ENCODE peak calls at places on chromosomes 16 and 17, in seven cellular contexts. C is endothelial cell of umbilical vein, U is fibroblast of villous mesenchyme, Q is cardiac fibroblast, W is AG10803, D is AG09319, F is progenitor cell of endocrine pancreas. J is an unnamed sample.

GRCh38 chr17:5282639-5283217 is 644 bp downstream of the RABEP1 start:
- DNase-seq in C (peak), U (peak), Q (peak), W (no peak), D (no peak), F (no peak), J (peak)

GRCh38 chr16:19757026-19757425 is 39.0 kb downstream of the IQCK start:
- DNase-seq in C (no peak), U (no peak), Q (no peak), W (no peak), D (no peak), F (no peak), J (no peak)

GRCh38 chr17:28760987-28761562 is 17.3 kb downstream of the TRAF4 start:
- DNase-seq in C (peak), U (peak), Q (peak), W (peak), D (no peak), F (no peak), J (peak)

GRCh38 chr17:52751051-52751450 is 592.5 kb upstream of the CA10 start:
- DNase-seq in C (no peak), U (no peak), Q (no peak), W (no peak), D (no peak), F (no peak), J (no peak)

GRCh38 chr16:5438591-5438990 is 341.0 kb upstream of the EEF2KMT start:
- DNase-seq in C (no peak), U (no peak), Q (no peak), W (no peak), D (no peak), F (no peak), J (no peak)

GRCh38 chr17:32910769-32911168 is 17.2 kb upstream of the TMEM98 start:
- DNase-seq in C (no peak), U (no peak), Q (no peak), W (no peak), D (no peak), F (no peak), J (no peak)

GRCh38 chr16:66881014-66881417 is 701 bp downstream of the PDP2 start:
- DNase-seq in C (peak), U (no peak), Q (no peak), W (no peak), D (no peak), F (no peak), J (no peak)

GRCh38 chr16:49095539-49095938 is 186.1 kb downstream of the CBLN1 start:
- DNase-seq in C (no peak), U (no peak), Q (no peak), W (no peak), D (no peak), F (no peak), J (no peak)

GRCh38 chr17:19513897-19514488 is 19.7 kb upstream of the SLC47A1 start:
- DNase-seq in C (peak), U (peak), Q (peak), W (peak), D (peak), F (peak), J (peak)

GRCh38 chr17:18235743-18236256 is 10.4 kb downstream of the LLGL1 start:
- DNase-seq in C (peak), U (peak), Q (peak), W (peak), D (no peak), F (no peak), J (peak)

GRCh38 chr17:40536731-40537171 is 28.5 kb downstream of the CCR7 start:
- DNase-seq in C (peak), U (peak), Q (peak), W (peak), D (peak), F (no peak), J (peak)

GRCh38 chr16:648071-648785 is 937 bp upstream of the WDR90 start:
- DNase-seq in C (no peak), U (no peak), Q (peak), W (peak), D (no peak), F (no peak), J (peak)

GRCh38 chr16:17367932-17368331 is 102.8 kb downstream of the XYLT1 start:
- DNase-seq in C (no peak), U (peak), Q (peak), W (peak), D (no peak), F (no peak), J (peak)

GRCh38 chr16:20504418-20504817 is 53.1 kb downstream of the ACSM2A start:
- DNase-seq in C (no peak), U (no peak), Q (no peak), W (no peak), D (no peak), F (no peak), J (no peak)

GRCh38 chr17:10447035-10447931 is 22.1 kb downstream of the MYH4 start:
- DNase-seq in C (no peak), U (peak), Q (peak), W (no peak), D (no peak), F (no peak), J (no peak)

GRCh38 chr16:31458835-31459721 is at the start of gene ARMC5:
- DNase-seq in C (peak), U (peak), Q (peak), W (peak), D (peak), F (peak), J (peak)

GRCh38 chr17:17676752-17677151 is 4.5 kb upstream of the RAI1 start:
- DNase-seq in C (no peak), U (no peak), Q (no peak), W (no peak), D (no peak), F (no peak), J (no peak)

GRCh38 chr17:78904371-78904770 is 1.4 kb upstream of the CEP295NL start:
- DNase-seq in C (no peak), U (no peak), Q (no peak), W (no peak), D (no peak), F (no peak), J (no peak)

GRCh38 chr17:64608571-64608981 is 53.5 kb downstream of the SMURF2 start:
- DNase-seq in C (peak), U (peak), Q (no peak), W (peak), D (no peak), F (no peak), J (peak)

GRCh38 chr16:84165746-84166145 is 20.6 kb downstream of the DNAAF1 start:
- DNase-seq in C (no peak), U (no peak), Q (no peak), W (no peak), D (no peak), F (no peak), J (no peak)

GRCh38 chr17:20206591-20206990 is 197.4 kb downstream of the SPECC1 start:
- DNase-seq in C (peak), U (peak), Q (peak), W (peak), D (peak), F (no peak), J (peak)

GRCh38 chr16:49980166-49980565 is 44.9 kb upstream of the CNEP1R1 start:
- DNase-seq in C (no peak), U (no peak), Q (no peak), W (peak), D (no peak), F (no peak), J (no peak)

GRCh38 chr17:35242158-35242804 is 591 bp upstream of the SLFN5 start:
- DNase-seq in C (peak), U (no peak), Q (peak), W (peak), D (no peak), F (peak), J (peak)

GRCh38 chr16:2151188-2152091 is 3.0 kb downstream of the RAB26 start:
- DNase-seq in C (no peak), U (no peak), Q (no peak), W (no peak), D (no peak), F (no peak), J (peak)

GRCh38 chr17:77323413-77324171 is 182.8 kb downstream of the SEC14L1 start:
- DNase-seq in C (no peak), U (peak), Q (peak), W (peak), D (no peak), F (no peak), J (peak)

DNA sequence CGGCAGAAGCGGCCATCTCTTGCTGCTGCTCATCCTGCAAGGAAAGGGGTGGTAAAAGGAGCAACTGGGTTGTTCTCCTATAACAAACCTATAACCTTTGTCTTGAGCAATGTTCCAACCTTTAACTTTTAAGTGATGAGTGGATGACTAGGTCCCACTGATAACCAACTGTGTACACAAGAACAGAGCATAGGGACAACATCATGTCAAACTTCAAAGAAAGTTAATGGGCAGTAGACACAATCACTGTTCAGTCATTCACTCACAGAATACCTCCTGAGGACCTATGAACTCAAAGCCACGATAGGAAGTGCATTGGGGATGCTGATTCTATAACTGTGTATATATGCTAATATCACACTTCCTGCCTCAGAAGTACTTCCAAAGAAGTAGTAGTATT is 21.6 kb downstream of the CFAP97D1 start:
- DNase-seq in C (peak), U (no peak), Q (no peak), W (no peak), D (no peak), F (no peak), J (no peak)
- TF ChIP-seq CTCF in C (no peak), U (no peak), Q (no peak), W (no peak), D (no peak), F (no peak), J (no peak)

GRCh38 chr17:27634781-27635180 is 3.8 kb downstream of the LGALS9 start:
- DNase-seq in C (no peak), U (no peak), Q (no peak), W (no peak), D (no peak), F (no peak), J (no peak)

GRCh38 chr17:27633312-27634025 is 2.5 kb downstream of the LGALS9 start:
- DNase-seq in C (peak), U (no peak), Q (peak), W (peak), D (no peak), F (no peak), J (no peak)

GRCh38 chr17:27634026-27634335 is 3.0 kb downstream of the LGALS9 start:
- DNase-seq in C (no peak), U (peak), Q (no peak), W (no peak), D (no peak), F (no peak), J (no peak)

GRCh38 chr17:27631897-27632725 is 1.1 kb downstream of the LGALS9 start:
- DNase-seq in C (no peak), U (no peak), Q (no peak), W (no peak), D (no peak), F (no peak), J (no peak)

GRCh38 chr17:27635275-27635823 is 4.4 kb downstream of the LGALS9 start:
- DNase-seq in C (no peak), U (no peak), Q (no peak), W (no peak), D (no peak), F (no peak), J (no peak)
- TF ChIP-seq CTCF in C (no peak), U (no peak), Q (no peak), W (no peak), D (no peak), F (no peak), J (no peak)

GRCh38 chr16:57801098-57801855 is 1.0 kb downstream of the KIFC3 start:
- DNase-seq in C (peak), U (peak), Q (peak), W (peak), D (no peak), F (no peak), J (peak)

GRCh38 chr16:57800213-57801097 is 1.8 kb downstream of the KIFC3 start:
- DNase-seq in C (peak), U (peak), Q (no peak), W (no peak), D (no peak), F (no peak), J (no peak)

GRCh38 chr16:57803413-57803990 is 1.2 kb upstream of the KIFC3 start:
- DNase-seq in C (no peak), U (peak), Q (peak), W (no peak), D (no peak), F (no peak), J (no peak)

GRCh38 chr16:57802635-57803412 is 533 bp upstream of the KIFC3 start:
- DNase-seq in C (no peak), U (peak), Q (no peak), W (no peak), D (no peak), F (no peak), J (no peak)

GRCh38 chr16:57801856-57802634 is at the start of gene KIFC3:
- DNase-seq in C (peak), U (peak), Q (peak), W (peak), D (no peak), F (peak), J (peak)
- TF ChIP-seq CTCF in C (no peak), U (no peak), Q (no peak), W (no peak), D (no peak), F (peak), J (peak)

DNA sequence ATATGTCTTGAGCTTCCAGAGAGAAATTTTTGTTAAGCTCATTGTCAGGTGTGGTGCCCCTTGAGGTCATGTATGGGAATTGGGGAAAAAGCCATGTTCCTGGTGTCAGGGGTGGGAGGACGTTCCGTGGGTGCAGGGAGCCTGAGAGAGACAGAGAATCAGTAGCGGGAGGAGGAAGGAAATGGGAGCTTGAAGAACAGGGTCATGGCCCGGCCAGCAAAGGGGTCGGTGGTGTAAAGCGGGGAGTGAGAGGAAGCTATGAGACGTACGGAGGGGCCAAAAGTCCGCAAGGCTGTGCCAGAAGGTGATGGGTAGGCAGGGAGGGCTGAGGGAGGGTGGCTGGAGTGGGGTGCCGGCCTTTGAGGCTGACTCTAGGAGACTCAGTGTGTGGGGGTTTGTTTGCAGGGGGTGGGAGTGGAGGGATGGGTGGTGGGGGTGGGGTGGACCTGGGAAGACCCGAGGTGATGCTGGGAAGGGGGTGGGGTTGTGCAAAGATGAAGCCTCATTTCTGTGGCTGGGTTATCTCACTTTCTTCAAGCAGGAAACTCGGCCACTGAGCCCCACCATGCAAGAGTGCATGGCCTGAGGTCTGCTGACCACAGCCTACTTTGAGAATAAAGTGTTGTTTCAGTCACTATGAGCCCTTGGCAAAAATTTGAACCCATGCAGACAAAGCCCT is 63.6 kb downstream of the PLCG2 start:
- DNase-seq in C (no peak), U (no peak), Q (no peak), W (no peak), D (no peak), F (no peak), J (no peak)
- TF ChIP-seq CTCF in C (no peak), U (no peak), Q (no peak), W (no peak), D (no peak), F (no peak), J (no peak)

DNA sequence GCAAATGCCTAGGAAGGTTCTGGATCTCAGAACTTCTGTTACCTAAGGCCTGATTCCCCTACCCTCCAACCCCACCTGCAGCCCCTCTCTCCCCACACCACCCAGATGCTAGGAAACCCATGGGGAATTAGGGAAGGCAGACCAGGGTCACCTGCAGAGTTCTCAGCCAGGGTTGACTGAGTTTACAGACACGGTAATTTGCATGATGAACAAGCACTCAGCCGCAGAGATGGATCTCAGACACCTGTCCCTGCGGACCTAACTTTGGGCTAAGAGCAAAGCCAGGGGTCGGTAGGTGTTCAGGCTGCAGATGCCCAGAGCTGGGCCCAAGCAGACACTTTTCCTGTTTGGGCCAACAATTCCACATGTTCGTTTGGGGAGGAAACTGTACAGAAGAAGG is 2.9 kb downstream of the ABI3 start:
- DNase-seq in C (no peak), U (no peak), Q (no peak), W (no peak), D (no peak), F (no peak), J (no peak)
- TF ChIP-seq CTCF in C (no peak), U (no peak), Q (no peak), W (no peak), D (no peak), F (no peak), J (no peak)

GRCh38 chr17:37146578-37147119 is 197.9 kb downstream of the AATF start:
- DNase-seq in C (no peak), U (no peak), Q (no peak), W (no peak), D (no peak), F (no peak), J (no peak)
- TF ChIP-seq CTCF in C (no peak), U (no peak), Q (no peak), W (no peak), D (no peak), F (no peak), J (no peak)

GRCh38 chr16:76653390-76654026 is 376.3 kb downstream of the CNTNAP4 start:
- DNase-seq in C (peak), U (peak), Q (peak), W (peak), D (no peak), F (no peak), J (peak)
- TF ChIP-seq CTCF in C (no peak), U (peak), Q (peak), W (peak), D (peak), F (peak), J (peak)

GRCh38 chr17:51640108-51640622 is 379.8 kb downstream of the UTP18 start:
- DNase-seq in C (no peak), U (no peak), Q (no peak), W (no peak), D (no peak), F (no peak), J (peak)
- TF ChIP-seq CTCF in C (no peak), U (no peak), Q (no peak), W (no peak), D (no peak), F (peak), J (peak)